ENCODE peak calls at places on chromosomes 13 and 19, in four cellular contexts. G is AG04450, E is upper lobe of left lung, L is Peyer's patch. J is an unnamed sample.

GRCh38 chr13:111521030-111521429 is 200.6 kb downstream of the TEX29 start:
- DNase-seq in L (no peak), G (no peak), E (no peak), J (no peak)

GRCh38 chr19:15161028-15161984 is 39.5 kb downstream of the NOTCH3 start:
- DNase-seq in G (no peak), E (peak), L (no peak), J (no peak)

GRCh38 chr13:39971526-39971925 is 316.1 kb downstream of the COG6 start:
- DNase-seq in E (no peak), G (no peak), L (no peak), J (no peak)

GRCh38 chr19:35513231-35513974 is at the start of gene DMKN:
- DNase-seq in L (no peak), E (peak), G (no peak), J (no peak)

GRCh38 chr19:2540646-2541454 is 64.9 kb downstream of the GADD45B start:
- DNase-seq in E (peak), G (peak), L (peak), J (no peak)

GRCh38 chr13:97301382-97302095 is 79.4 kb downstream of the MBNL2 start:
- DNase-seq in G (no peak), E (no peak), L (no peak), J (no peak)

GRCh38 chr19:39928357-39928725 is 6.1 kb downstream of the FCGBP start:
- DNase-seq in G (no peak), E (no peak), L (no peak), J (no peak)

GRCh38 chr13:111485491-111486250 is 165.2 kb downstream of the TEX29 start:
- DNase-seq in G (no peak), L (no peak), E (peak), J (no peak)

GRCh38 chr19:30029721-30030510 is 87.9 kb downstream of the URI1 start:
- DNase-seq in L (no peak), G (no peak), E (no peak), J (peak)

GRCh38 chr13:24261566-24261965 is 47.8 kb upstream of the C1QTNF9 start:
- DNase-seq in G (no peak), L (no peak), E (no peak), J (no peak)

GRCh38 chr13:46296920-46297319 is 85.2 kb downstream of the LRRC63 start:
- DNase-seq in G (peak), L (no peak), E (no peak), J (no peak)

GRCh38 chr13:27353166-27353583 is 71.2 kb upstream of the GTF3A start:
- DNase-seq in E (no peak), L (no peak), G (peak), J (peak)

GRCh38 chr13:74070065-74070464 is 64.1 kb downstream of the KLF12 start:
- DNase-seq in L (peak), E (no peak), G (no peak), J (no peak)

GRCh38 chr19:42323852-42324654 is 1.4 kb upstream of the MEGF8 start:
- DNase-seq in L (peak), E (peak), G (no peak), J (no peak)

GRCh38 chr13:24228852-24229458 is 68.4 kb downstream of the SPATA13 start:
- DNase-seq in G (peak), L (no peak), E (no peak), J (no peak)

GRCh38 chr19:2820112-2820702 is 539 bp downstream of the ZNF554 start:
- DNase-seq in E (no peak), L (no peak), G (no peak), J (no peak)

GRCh38 chr13:38348890-38349289 is 761 bp upstream of the UFM1 start:
- DNase-seq in G (no peak), L (no peak), E (no peak), J (peak)

GRCh38 chr19:4380254-4380727 is 20.1 kb downstream of the SH3GL1 start:
- DNase-seq in G (no peak), L (peak), E (peak), J (no peak)

GRCh38 chr13:113595131-113595530 is 10.6 kb downstream of the TFDP1 start:
- DNase-seq in G (no peak), E (no peak), L (no peak), J (no peak)

GRCh38 chr13:76663941-76664340 is 222.3 kb downstream of the KCTD12 start:
- DNase-seq in G (no peak), L (no peak), E (no peak), J (no peak)

GRCh38 chr13:85864963-85865530 is 65.8 kb upstream of the SLITRK6 start:
- DNase-seq in E (no peak), L (no peak), G (peak), J (no peak)

GRCh38 chr19:1449467-1450442 is at the start of gene APC2:
- DNase-seq in E (peak), L (no peak), G (no peak), J (no peak)

GRCh38 chr19:47274891-47275865 is 493 bp downstream of the INAFM1 start:
- DNase-seq in E (no peak), G (no peak), L (no peak), J (no peak)

GRCh38 chr19:40503300-40503699 is 36.5 kb downstream of the SPTBN4 start:
- DNase-seq in L (no peak), E (no peak), G (no peak), J (no peak)

GRCh38 chr13:20616059-20616797 is 49.3 kb downstream of the IFT88 start:
- DNase-seq in L (no peak), G (peak), E (no peak), J (no peak)

GRCh38 chr13:24220086-24220703 is 59.7 kb downstream of the SPATA13 start:
- DNase-seq in G (peak), E (no peak), L (peak), J (peak)

GRCh38 chr19:754530-754929 is 3.6 kb downstream of the MISP start:
- DNase-seq in G (no peak), E (no peak), L (no peak), J (no peak)

GRCh38 chr19:3690551-3691371 is 9.5 kb downstream of the PIP5K1C start:
- DNase-seq in E (no peak), L (no peak), G (no peak), J (no peak)

GRCh38 chr19:17555929-17556813 is 722 bp downstream of the COLGALT1 start:
- DNase-seq in E (no peak), L (peak), G (no peak), J (peak)

DNA sequence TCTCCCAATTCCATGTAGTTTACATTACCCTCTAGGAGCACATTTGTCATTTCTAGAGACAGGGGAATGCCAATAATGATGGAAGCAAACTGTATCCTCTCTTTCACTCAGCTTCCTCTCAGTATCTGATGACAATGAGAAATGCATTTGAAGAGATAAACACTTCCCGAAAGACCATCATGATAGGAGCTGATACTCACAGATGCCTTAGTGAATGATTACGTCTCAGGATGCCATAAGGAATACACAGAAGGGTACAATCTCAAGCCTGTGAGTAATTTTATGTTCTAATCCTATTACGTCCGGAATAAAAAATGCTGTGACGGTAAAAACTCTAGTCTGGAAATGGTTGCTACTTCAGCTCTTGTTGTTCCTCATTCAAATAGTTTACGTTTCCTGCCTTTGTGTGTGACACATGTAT is 663.8 kb upstream of the MIR17HG start:
- DNase-seq in E (no peak), G (no peak), L (no peak), J (no peak)
- H3K4me3 ChIP-seq in E (no peak), G (no peak), L (no peak), J (no peak)

DNA sequence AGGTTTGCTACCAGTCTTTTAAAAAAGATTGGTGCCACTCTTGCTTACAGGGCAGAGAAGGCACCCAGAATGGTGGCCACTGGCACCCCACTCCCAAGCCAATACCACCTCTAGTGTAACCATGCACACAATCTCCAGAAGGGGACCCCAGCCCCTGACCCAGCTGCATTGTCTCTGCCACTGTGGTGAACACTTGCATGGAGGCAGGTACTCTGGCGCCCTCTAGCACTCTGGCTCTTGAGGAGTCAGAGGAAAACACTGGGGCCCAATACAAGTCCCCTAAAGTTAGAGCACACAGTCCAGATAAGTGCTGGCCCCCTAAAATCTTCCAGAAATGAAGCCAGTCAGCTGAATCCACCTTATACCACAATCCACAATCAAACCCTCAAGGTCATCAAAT is 6.0 kb downstream of the ERVV-1 start:
- DNase-seq in G (no peak), E (no peak), L (no peak), J (no peak)
- TF ChIP-seq CTCF in G (no peak), E (no peak), L (no peak), J (no peak)

GRCh38 chr19:19459707-19460251 is 54.3 kb downstream of the GATAD2A start:
- DNase-seq in G (no peak), E (no peak), L (peak), J (no peak)

GRCh38 chr19:19459099-19459498 is 53.6 kb downstream of the GATAD2A start:
- DNase-seq in G (no peak), E (no peak), L (no peak), J (no peak)

GRCh38 chr19:19460258-19460731 is 54.8 kb downstream of the GATAD2A start:
- DNase-seq in E (peak), G (no peak), L (peak), J (peak)

GRCh38 chr19:19457691-19458090 is 52.2 kb downstream of the GATAD2A start:
- DNase-seq in E (no peak), G (no peak), L (no peak), J (no peak)

GRCh38 chr19:19458110-19458816 is 52.8 kb downstream of the GATAD2A start:
- DNase-seq in E (no peak), L (no peak), G (no peak), J (no peak)
- H3K4me3 ChIP-seq in E (no peak), L (no peak), G (no peak), J (no peak)

GRCh38 chr13:69565334-69565733 is 542.3 kb upstream of the ATXN8OS start:
- DNase-seq in E (no peak), L (no peak), G (no peak), J (no peak)
- TF ChIP-seq CTCF in E (no peak), L (peak), G (no peak), J (peak)